ENCODE peak calls at places on chromosomes 11 and 22, in nine cellular contexts. P is pancreas; M is CD8-positive, alpha-beta T cell; A is NB4; Y is lower leg skin; K is Karpas-422; W is sigmoid colon; J is brain microvascular endothelial cell; S is coronary artery. X is an unnamed sample.

GRCh38 chr11:134792044-134792443 is 380.0 kb upstream of the B3GAT1 start:
- DNase-seq in J (peak; percentile 17), W (no peak), S (no peak), K (no peak), P (no peak), M (no peak), Y (no peak), A (no peak), X (no peak)

GRCh38 chr22:43827336-43827735 is 15.2 kb upstream of the EFCAB6 start:
- DNase-seq in K (no peak), P (no peak), W (no peak), M (no peak), J (no peak), Y (no peak), S (peak; percentile 12), A (no peak), X (no peak)

GRCh38 chr22:46287873-46288751 is 8.6 kb upstream of the GTSE1 start:
- DNase-seq in K (peak; percentile 74), W (no peak), M (no peak), P (no peak), Y (no peak), J (no peak), A (peak; percentile 88), S (no peak), X (peak; percentile 84)

GRCh38 chr11:125433454-125434121 is 62.5 kb downstream of the FEZ1 start:
- DNase-seq in J (peak; percentile 50), M (no peak), K (peak; percentile 72), P (no peak), W (no peak), A (peak; percentile 54), Y (no peak), S (no peak), X (peak; percentile 39)

GRCh38 chr22:36087784-36088183 is 59.2 kb upstream of the RBFOX2 start:
- DNase-seq in J (no peak), K (no peak), Y (no peak), A (no peak), S (no peak), P (no peak), M (no peak), W (peak; percentile 11), X (no peak)

GRCh38 chr11:46345881-46346484 is 1.3 kb upstream of the DGKZ start:
- DNase-seq in M (no peak), J (no peak), A (peak; percentile 71), W (no peak), P (no peak), S (no peak), Y (no peak), K (no peak), X (no peak)

GRCh38 chr22:25484916-25485315 is 79.6 kb upstream of the GRK3 start:
- DNase-seq in K (no peak), W (no peak), S (no peak), Y (no peak), M (no peak), A (no peak), J (no peak), P (no peak), X (no peak)

GRCh38 chr11:59028105-59028504 is 58.0 kb upstream of the GLYATL1B start:
- DNase-seq in J (no peak), M (no peak), A (peak; percentile 15), W (no peak), K (no peak), Y (no peak), S (no peak), P (no peak), X (no peak)

GRCh38 chr11:121721961-121722360 is 269.2 kb upstream of the SORL1-AS1 start:
- DNase-seq in P (no peak), K (no peak), J (no peak), S (no peak), W (peak; percentile 72), Y (no peak), M (no peak), A (no peak), X (no peak)

GRCh38 chr22:25572708-25573161 is 8.3 kb downstream of the GRK3 start:
- DNase-seq in A (peak; percentile 46), W (no peak), K (no peak), M (no peak), P (no peak), Y (no peak), J (no peak), S (no peak), X (peak; percentile 12)

GRCh38 chr11:11558352-11558751 is 63.5 kb downstream of the GALNT18 start:
- DNase-seq in J (no peak), W (no peak), K (no peak), P (no peak), S (no peak), A (no peak), Y (no peak), M (no peak), X (no peak)

GRCh38 chr22:47067331-47067890 is 305.0 kb downstream of the TBC1D22A start:
- DNase-seq in A (no peak), W (no peak), S (no peak), P (no peak), M (no peak), K (no peak), Y (no peak), J (no peak), X (no peak)

DNA sequence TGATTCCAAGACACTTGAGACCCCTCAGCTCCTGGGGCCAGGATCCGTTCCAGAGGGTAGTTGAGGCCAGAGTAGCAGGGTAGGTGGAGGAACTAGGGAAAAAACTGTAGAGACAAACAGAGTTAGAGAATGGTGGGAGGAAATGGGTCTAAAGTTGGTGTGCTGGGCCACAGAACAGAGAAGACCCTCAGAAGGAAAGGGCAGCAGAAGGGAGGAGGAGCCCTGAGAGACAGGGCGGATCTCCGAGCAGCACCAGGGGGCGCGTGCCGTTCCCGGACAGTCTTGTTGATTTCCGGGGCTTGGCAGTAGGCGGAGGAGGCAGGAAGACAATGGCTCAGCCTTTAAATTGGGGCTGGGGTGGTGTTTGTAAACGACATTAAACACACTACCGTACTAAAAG is 2.4 kb upstream of the CECR2 start:
- DNase-seq in K (peak; percentile 74), J (no peak), W (peak; percentile 73), P (no peak), A (peak; percentile 62), Y (no peak), S (no peak), M (no peak), X (peak; percentile 67)
- H3K4me3 ChIP-seq in K (peak overlapping the region; percentile 25), J (no peak overlapping the region), W (no peak overlapping the region), P (no peak overlapping the region), A (no peak overlapping the region), Y (no peak overlapping the region), S (no peak overlapping the region), M (no peak overlapping the region), X (no peak overlapping the region)

GRCh38 chr11:44839458-44840084 is 111.1 kb downstream of the TP53I11 start:
- DNase-seq in P (no peak), A (no peak), K (no peak), W (no peak), M (no peak), J (no peak), S (no peak), Y (no peak), X (no peak)
- H3K4me3 ChIP-seq in P (no peak overlapping the region), A (no peak overlapping the region), K (no peak overlapping the region), W (no peak overlapping the region), M (no peak overlapping the region), J (no peak overlapping the region), S (no peak overlapping the region), Y (no peak overlapping the region), X (no peak overlapping the region)

DNA sequence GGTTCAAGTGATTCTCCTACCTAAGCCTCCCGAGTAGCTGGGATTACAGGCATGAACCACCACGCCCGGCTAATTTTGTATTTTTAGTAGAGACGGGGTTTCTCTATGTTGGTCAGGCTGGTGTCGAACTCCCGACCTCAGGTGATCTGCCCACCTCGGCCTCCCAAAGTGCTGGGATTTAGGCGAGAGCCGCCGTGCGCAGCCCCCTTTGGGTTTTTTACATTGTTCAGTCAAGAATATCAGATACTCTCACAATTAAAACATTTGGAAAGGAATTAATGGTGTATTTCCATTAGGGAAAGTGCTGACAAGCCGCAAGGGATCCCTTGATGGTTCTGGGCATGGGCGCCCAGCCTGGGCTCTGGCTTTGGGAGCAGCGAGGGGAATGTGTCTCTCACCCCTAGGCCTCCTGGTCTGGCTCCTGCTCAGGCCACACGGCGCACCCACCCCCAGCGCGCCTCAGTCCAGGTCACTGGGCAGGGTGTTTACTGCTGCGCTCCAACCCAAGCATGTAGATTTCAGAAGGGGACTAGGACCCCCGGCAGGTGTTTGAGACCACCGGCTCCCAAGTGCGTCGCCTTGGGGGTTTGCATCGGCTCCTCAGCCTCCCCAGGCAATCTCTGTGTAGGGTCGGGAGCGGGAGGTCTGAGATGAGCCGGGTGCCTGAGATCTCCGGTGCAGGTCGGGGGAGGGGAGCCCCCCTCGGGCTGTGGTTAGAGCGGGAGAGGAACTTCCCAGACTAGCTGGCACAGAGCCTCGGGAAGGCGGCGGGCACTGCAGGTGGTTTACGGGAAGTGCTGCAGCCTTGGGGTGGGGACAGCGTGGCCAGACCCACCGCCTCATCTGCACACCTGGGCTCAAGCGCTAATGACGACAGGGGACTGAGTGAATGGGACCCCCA is 820 bp upstream of the IRF7 start:
- DNase-seq in M (no peak), A (no peak), K (no peak), Y (no peak), J (no peak), W (peak; percentile 74), S (no peak), P (no peak), X (no peak)
- H3K4me3 ChIP-seq in M (peak overlapping the region; percentile 92), A (peak overlapping the region; percentile 25), K (peak overlapping the region; percentile 92), Y (no peak overlapping the region), J (peak overlapping the region; percentile 71), W (peak overlapping the region; percentile 71), S (peak overlapping the region; percentile 84), P (no peak overlapping the region), X (peak overlapping the region; percentile 65)

GRCh38 chr22:30308518-30309230 is 18.1 kb downstream of the TBC1D10A start:
- DNase-seq in M (peak; percentile 36), A (no peak), J (no peak), K (peak; percentile 61), P (no peak), W (peak; percentile 85), S (no peak), Y (no peak), X (peak; percentile 87)

GRCh38 chr22:30308096-30308495 is 18.6 kb downstream of the TBC1D10A start:
- DNase-seq in S (no peak), M (no peak), K (no peak), A (no peak), Y (no peak), P (no peak), J (no peak), W (no peak), X (no peak)

GRCh38 chr22:30306629-30307016 is 17.3 kb upstream of the CASTOR1 start:
- DNase-seq in A (no peak), W (no peak), Y (no peak), K (no peak), M (no peak), P (no peak), J (no peak), S (no peak), X (peak; percentile 34)

GRCh38 chr22:30305906-30306628 is 16.8 kb upstream of the CASTOR1 start:
- DNase-seq in A (peak; percentile 60), Y (no peak), W (no peak), M (peak; percentile 30), P (no peak), J (no peak), K (no peak), S (no peak), X (peak; percentile 70)

GRCh38 chr22:30307026-30307574 is 17.8 kb upstream of the CASTOR1 start:
- DNase-seq in Y (no peak), J (no peak), P (no peak), M (peak; percentile 27), A (no peak), S (no peak), K (no peak), W (no peak), X (no peak)
- H3K4me3 ChIP-seq in Y (no peak overlapping the region), J (no peak overlapping the region), P (no peak overlapping the region), M (peak overlapping the region; percentile 51), A (no peak overlapping the region), S (no peak overlapping the region), K (no peak overlapping the region), W (no peak overlapping the region), X (peak overlapping the region; percentile 61)